ENCODE peak calls at places on chromosomes 12 and 14, in six cellular contexts. C is AG10803, R is stomach, J is AG04449, G is MM.1S, W is ovary. E is an unnamed sample.

GRCh38 chr12:53300187-53300586 is 692 bp downstream of the MYG1 start:
- DNase-seq in J (no peak), W (no peak), C (peak), R (no peak), G (no peak), E (no peak)

GRCh38 chr12:84056-84455 is 17.5 kb downstream of the IQSEC3 start:
- DNase-seq in J (no peak), W (no peak), G (no peak), C (no peak), R (no peak), E (no peak)

GRCh38 chr14:64232095-64232830 is 61.9 kb downstream of the ESR2 start:
- DNase-seq in W (no peak), C (peak), G (no peak), J (peak), R (no peak), E (peak)

GRCh38 chr12:18139989-18140596 is 50.1 kb upstream of the RERGL start:
- DNase-seq in J (no peak), C (peak), G (peak), R (no peak), W (no peak), E (no peak)

GRCh38 chr12:108772247-108772646 is 40.9 kb upstream of the CORO1C start:
- DNase-seq in C (no peak), J (no peak), G (peak), R (no peak), W (no peak), E (peak)

GRCh38 chr14:20560961-20561360 is at the start of gene RNASE9:
- DNase-seq in R (no peak), C (no peak), J (no peak), W (no peak), G (no peak), E (no peak)

GRCh38 chr14:67285876-67286452 is 44.7 kb downstream of the PALS1 start:
- DNase-seq in W (no peak), J (no peak), G (peak), C (peak), R (no peak), E (no peak)

GRCh38 chr12:107423531-107423930 is 262.1 kb upstream of the PWP1 start:
- DNase-seq in R (no peak), W (no peak), J (no peak), G (no peak), C (no peak), E (no peak)

GRCh38 chr14:78970677-78971076 is 800.5 kb downstream of the NRXN3 start:
- DNase-seq in W (no peak), J (no peak), R (no peak), G (no peak), C (no peak), E (no peak)

GRCh38 chr12:109540526-109541411 is 32.5 kb downstream of the MMAB start:
- DNase-seq in C (no peak), W (no peak), G (no peak), R (no peak), J (no peak), E (no peak)

GRCh38 chr12:53996188-53996885 is 3.6 kb upstream of the HOXC9 start:
- DNase-seq in G (no peak), R (no peak), W (no peak), C (no peak), J (no peak), E (no peak)

GRCh38 chr14:102655154-102655553 is 62.7 kb downstream of the RCOR1 start:
- DNase-seq in C (peak), G (no peak), R (no peak), J (no peak), W (no peak), E (no peak)

GRCh38 chr14:62253931-62254330 is 491.7 kb downstream of the SNAPC1 start:
- DNase-seq in J (no peak), R (no peak), W (no peak), G (no peak), C (no peak), E (no peak)

GRCh38 chr12:79251356-79251755 is 386.8 kb downstream of the SYT1 start:
- DNase-seq in R (no peak), W (no peak), J (no peak), G (no peak), C (no peak), E (no peak)

GRCh38 chr14:22505751-22506710 is 83.0 kb downstream of the DAD1 start:
- DNase-seq in R (no peak), C (no peak), J (no peak), G (no peak), W (no peak), E (no peak)

GRCh38 chr14:104726600-104727451 is 2.8 kb downstream of the ADSS1 start:
- DNase-seq in R (no peak), C (no peak), G (no peak), W (no peak), J (no peak), E (no peak)

GRCh38 chr12:93025145-93026103 is 96.3 kb upstream of the EEA1 start:
- DNase-seq in W (no peak), C (peak), R (no peak), G (peak), J (peak), E (peak)

GRCh38 chr14:56211124-56211523 is 92.9 kb downstream of the PELI2 start:
- DNase-seq in C (no peak), J (no peak), W (no peak), G (no peak), R (no peak), E (no peak)

GRCh38 chr14:57889245-57889644 is 23.4 kb upstream of the SLC35F4 start:
- DNase-seq in W (peak), G (no peak), J (no peak), C (peak), R (peak), E (no peak)

GRCh38 chr14:39218171-39218769 is 15.4 kb upstream of the MIA2 start:
- DNase-seq in G (no peak), C (peak), R (no peak), J (no peak), W (no peak), E (no peak)

GRCh38 chr12:132506730-132507538 is 17.0 kb downstream of the FBRSL1 start:
- DNase-seq in W (peak), C (peak), R (peak), J (no peak), G (no peak), E (no peak)

GRCh38 chr12:46677749-46678148 is 148.0 kb downstream of the SLC38A4 start:
- DNase-seq in C (peak), W (no peak), J (no peak), G (no peak), R (no peak), E (no peak)

GRCh38 chr12:99056186-99056585 is 411.1 kb downstream of the APAF1 start:
- DNase-seq in G (no peak), C (no peak), J (no peak), W (no peak), R (no peak), E (no peak)

GRCh38 chr12:4934651-4935050 is 24.9 kb downstream of the KCNA1 start:
- DNase-seq in J (no peak), W (no peak), G (no peak), R (no peak), C (no peak), E (no peak)

GRCh38 chr12:18932715-18933114 is 194.8 kb downstream of the CAPZA3 start:
- DNase-seq in J (peak), G (no peak), R (no peak), C (peak), W (no peak), E (no peak)

GRCh38 chr14:69882086-69882864 is 3.1 kb downstream of the SMOC1 start:
- DNase-seq in W (no peak), R (no peak), G (no peak), C (no peak), J (no peak), E (no peak)

GRCh38 chr12:95548539-95549391 is 2.5 kb downstream of the USP44 start:
- DNase-seq in C (no peak), J (no peak), W (peak), G (no peak), R (peak), E (no peak)

GRCh38 chr12:104699489-104700194 is 242.9 kb downstream of the CHST11 start:
- DNase-seq in R (no peak), C (peak), W (no peak), J (no peak), G (no peak), E (peak)

GRCh38 chr14:22427771-22428228 is 161.2 kb downstream of the DAD1 start:
- DNase-seq in C (peak), J (no peak), W (no peak), G (no peak), R (no peak), E (no peak)

GRCh38 chr14:101635238-101636080 is 74.2 kb downstream of the DIO3 start:
- DNase-seq in J (no peak), C (no peak), W (no peak), G (no peak), R (no peak), E (no peak)

GRCh38 chr12:3772380-3772779 is 19.5 kb upstream of the CRACR2A start:
- DNase-seq in W (no peak), J (no peak), C (peak), R (no peak), G (no peak), E (no peak)

GRCh38 chr12:26963413-26963812 is 25.1 kb downstream of the FGFR1OP2 start:
- DNase-seq in J (no peak), R (no peak), C (peak), W (no peak), G (no peak), E (no peak)

GRCh38 chr12:104588048-104588942 is 131.5 kb downstream of the CHST11 start:
- DNase-seq in G (no peak), C (peak), R (no peak), W (no peak), J (no peak), E (no peak)

GRCh38 chr14:63562414-63562813 is 19.2 kb upstream of the PPP2R5E start:
- DNase-seq in W (no peak), G (no peak), R (no peak), J (no peak), C (no peak), E (no peak)

GRCh38 chr14:61478971-61479473 is 157.6 kb downstream of the PRKCH start:
- DNase-seq in C (no peak), J (no peak), W (no peak), G (peak), R (no peak), E (no peak)

GRCh38 chr14:76828339-76829015 is 2.3 kb downstream of the LRRC74A start:
- DNase-seq in J (no peak), W (no peak), C (no peak), R (no peak), G (no peak), E (no peak)

GRCh38 chr12:704516-705242 is 41.4 kb upstream of the NINJ2 start:
- DNase-seq in C (no peak), J (no peak), W (no peak), G (peak), R (no peak), E (no peak)

DNA sequence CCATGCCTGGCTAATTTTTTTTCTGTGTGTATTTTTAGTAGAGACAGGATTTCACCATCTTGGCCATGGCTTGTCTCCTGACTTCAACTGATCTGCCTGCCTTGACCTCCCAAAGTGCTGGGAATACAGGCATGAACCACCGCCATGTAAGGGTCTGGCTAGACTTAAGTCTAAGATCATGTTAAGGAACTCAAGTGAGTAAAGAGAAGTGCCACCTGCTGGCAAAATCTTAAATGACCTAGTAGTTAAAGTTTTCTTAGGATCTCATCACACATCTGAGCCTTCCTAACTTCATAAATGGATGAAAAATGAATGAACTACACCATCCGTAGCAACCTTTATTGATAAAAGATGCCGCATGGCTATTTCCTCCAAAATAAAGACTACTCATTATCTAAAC is 1.7 kb upstream of the C12orf56 start:
- DNase-seq in W (no peak), R (no peak), G (peak), C (peak), J (no peak), E (no peak)
- TF ChIP-seq CTCF in W (no peak), R (no peak), G (peak), C (peak), J (peak), E (peak)

GRCh38 chr14:95689441-95689840 is 3.2 kb downstream of the TCL1B start:
- DNase-seq in C (no peak), G (no peak), J (no peak), R (no peak), W (no peak), E (no peak)

GRCh38 chr14:95690815-95691214 is 4.6 kb downstream of the TCL1B start:
- DNase-seq in W (no peak), R (no peak), G (no peak), J (no peak), C (no peak), E (no peak)

GRCh38 chr14:95685978-95686922 is at the start of gene TCL1B:
- DNase-seq in C (no peak), W (no peak), G (no peak), J (no peak), R (no peak), E (no peak)

GRCh38 chr14:95683793-95684192 is 2.4 kb upstream of the TCL1B start:
- DNase-seq in R (peak), J (no peak), W (no peak), G (peak), C (no peak), E (no peak)

GRCh38 chr14:95686935-95687334 is 709 bp downstream of the TCL1B start:
- DNase-seq in J (no peak), C (no peak), R (no peak), G (no peak), W (no peak), E (no peak)
- H3K4me3 ChIP-seq in J (no peak), C (no peak), R (no peak), G (no peak), W (no peak), E (no peak)

GRCh38 chr14:24879661-24880381 is 170.1 kb downstream of the STXBP6 start:
- DNase-seq in C (peak), J (no peak), G (no peak), W (no peak), R (no peak), E (no peak)
- TF ChIP-seq CTCF in C (no peak), J (no peak), G (no peak), W (no peak), R (no peak), E (no peak)

GRCh38 chr14:68564236-68564825 is 228.5 kb downstream of the ZFP36L1 start:
- DNase-seq in R (no peak), C (no peak), G (no peak), W (peak), J (no peak), E (no peak)
- H3K4me3 ChIP-seq in R (no peak), C (no peak), G (no peak), W (no peak), J (no peak), E (no peak)

DNA sequence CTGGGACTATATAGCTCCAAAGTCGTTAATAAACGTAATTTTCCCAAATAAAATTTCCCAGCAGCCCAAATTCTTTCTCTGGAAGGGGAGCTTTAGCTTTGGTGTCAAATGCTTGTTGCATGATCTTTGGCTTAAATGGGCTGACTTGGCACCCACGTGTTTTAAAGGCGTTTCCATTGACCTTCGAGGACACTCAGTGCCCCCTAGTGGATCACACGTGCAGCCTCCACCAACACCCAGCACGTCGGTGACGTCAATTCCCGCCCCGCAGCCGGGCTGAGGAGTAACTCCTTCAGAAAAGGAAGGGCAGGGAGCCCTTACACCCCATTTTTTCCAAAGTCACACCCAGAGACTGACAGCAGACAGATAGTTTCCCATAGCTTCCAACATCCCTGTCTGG is 707.8 kb downstream of the AACS start:
- DNase-seq in C (no peak), R (no peak), G (peak), J (no peak), W (no peak), E (peak)
- TF ChIP-seq CTCF in C (no peak), R (no peak), G (peak), J (no peak), W (no peak), E (peak)

E was measured in GM12864.